ENCODE peak calls at places on chromosomes 7 and 10, in four cellular contexts. W, I, L and X are unnamed samples. For H3K4me1, the result is how much of the 10 kb centered on the place peaks cover.

GRCh38 chr10:10891437-10891836 is 126.2 kb upstream of the CELF2 start:
- DNase-seq in W (no peak), L (no peak), I (no peak), X (no peak)

GRCh38 chr10:104417629-104418292 is 64.1 kb downstream of the CFAP58 start:
- DNase-seq in L (no peak), W (no peak), I (no peak), X (no peak)

GRCh38 chr7:54839538-54840213 is 80.7 kb upstream of the SEC61G start:
- DNase-seq in W (peak), L (no peak), I (peak), X (peak)

GRCh38 chr7:95628831-95629439 is 32.6 kb upstream of the PDK4 start:
- DNase-seq in I (no peak), L (no peak), W (no peak), X (no peak)

GRCh38 chr7:28381466-28381865 is 30.9 kb upstream of the CREB5 start:
- DNase-seq in L (no peak), W (no peak), I (no peak), X (no peak)

GRCh38 chr10:59176241-59177030 is at the start of gene PHYHIPL:
- DNase-seq in W (no peak), I (no peak), L (no peak), X (no peak)

GRCh38 chr10:94310369-94310768 is 52.4 kb downstream of the NOC3L start:
- DNase-seq in L (no peak), I (no peak), W (no peak), X (no peak)

GRCh38 chr7:139426258-139427028 is 57.0 kb downstream of the KLRG2 start:
- DNase-seq in L (no peak), W (no peak), I (no peak), X (no peak)

GRCh38 chr10:97844672-97845071 is 5.0 kb upstream of the GOLGA7B start:
- DNase-seq in L (no peak), I (no peak), W (no peak), X (no peak)

GRCh38 chr7:6183006-6183405 is 89.4 kb downstream of the CYTH3 start:
- DNase-seq in I (peak), L (no peak), W (no peak), X (no peak)

GRCh38 chr10:99085358-99085757 is 150.3 kb downstream of the HPSE2 start:
- DNase-seq in I (no peak), W (no peak), L (no peak), X (no peak)

GRCh38 chr7:152131981-152132494 is 106.6 kb downstream of the GALNT11 start:
- DNase-seq in I (no peak), L (no peak), W (no peak), X (no peak)

GRCh38 chr7:151897201-151897711 is 20.3 kb upstream of the PRKAG2 start:
- DNase-seq in L (no peak), I (no peak), W (peak), X (peak)

GRCh38 chr10:58030208-58030607 is 237.5 kb downstream of the IPMK start:
- DNase-seq in L (no peak), W (no peak), I (no peak), X (no peak)

GRCh38 chr10:74929197-74929596 is 102.8 kb downstream of the KAT6B start:
- DNase-seq in L (no peak), W (no peak), I (no peak), X (no peak)

GRCh38 chr10:49600781-49601400 is 9.2 kb upstream of the SLC18A3 start:
- DNase-seq in I (peak), L (no peak), W (no peak), X (peak)

GRCh38 chr7:54394877-54395276 is 147.3 kb upstream of the VSTM2A start:
- DNase-seq in W (no peak), I (no peak), L (no peak), X (no peak)

GRCh38 chr7:44633254-44634186 is 27.1 kb downstream of the OGDH start:
- DNase-seq in W (peak), L (peak), I (peak), X (peak)

GRCh38 chr10:99234067-99234738 is 1.4 kb downstream of the HPSE2 start:
- DNase-seq in W (peak), L (peak), I (peak), X (peak)

GRCh38 chr7:50781371-50781770 is 1.3 kb downstream of the GRB10 start:
- DNase-seq in I (no peak), L (no peak), W (no peak), X (no peak)

GRCh38 chr10:30747633-30748032 is 118.1 kb upstream of the LYZL2 start:
- DNase-seq in W (no peak), L (no peak), I (no peak), X (no peak)

GRCh38 chr7:45082031-45082830 is 6.5 kb downstream of the NACAD start:
- DNase-seq in L (no peak), I (peak), W (no peak), X (no peak)

GRCh38 chr10:11414314-11415038 is 197.0 kb downstream of the USP6NL start:
- DNase-seq in I (no peak), W (no peak), L (no peak), X (no peak)

GRCh38 chr10:114631678-114632417 is 26.2 kb downstream of the ABLIM1 start:
- DNase-seq in L (no peak), W (peak), I (no peak), X (peak)

GRCh38 chr7:6250364-6250833 is 22.0 kb downstream of the CYTH3 start:
- DNase-seq in I (no peak), L (no peak), W (no peak), X (no peak)

GRCh38 chr7:116576350-116577319 is 51.8 kb downstream of the CAV1 start:
- DNase-seq in L (no peak), I (peak), W (no peak), X (no peak)

GRCh38 chr10:35555962-35556930 is 48.9 kb upstream of the GJD4 start:
- DNase-seq in I (no peak), W (no peak), L (no peak), X (no peak)

GRCh38 chr10:122307669-122308486 is 36.8 kb downstream of the BTBD16 start:
- DNase-seq in W (peak), I (peak), L (no peak), X (peak)

GRCh38 chr7:153910604-153911003 is 141.6 kb upstream of the DPP6 start:
- DNase-seq in W (no peak), I (no peak), L (no peak), X (no peak)

DNA sequence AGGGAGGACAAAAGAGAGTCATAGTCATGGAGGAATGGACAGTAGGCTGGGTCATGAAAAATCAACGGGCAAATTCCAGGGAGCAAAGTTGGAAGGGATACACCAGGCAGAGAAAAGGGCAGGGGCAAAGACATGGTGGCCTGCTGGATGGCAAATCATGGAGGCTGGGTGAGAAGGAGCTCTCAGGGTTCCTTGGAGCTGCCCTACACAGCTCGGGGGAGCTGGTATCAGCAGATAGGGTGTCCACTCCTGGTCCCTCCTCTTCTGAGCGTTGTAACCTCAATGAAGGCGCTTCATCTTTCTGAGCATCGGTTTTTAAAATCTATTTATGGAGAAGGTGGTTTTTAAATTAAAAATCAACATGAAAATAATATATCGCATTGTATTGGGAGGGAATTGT is 27.9 kb upstream of the EIF5AL1 start:
- DNase-seq in L (no peak), W (no peak), I (no peak), X (no peak)
- H3K4me1 ChIP-seq in L (under half), W (under half), I (under half), X (under half)

GRCh38 chr7:114919587-114919986 is 2.3 kb upstream of the MDFIC start:
- DNase-seq in W (no peak), L (no peak), I (no peak), X (no peak)

GRCh38 chr7:114923403-114923713 is 1.5 kb downstream of the MDFIC start:
- DNase-seq in W (no peak), L (no peak), I (no peak), X (no peak)

GRCh38 chr7:114922652-114923402 is 933 bp downstream of the MDFIC start:
- DNase-seq in I (peak), W (peak), L (peak), X (peak)

GRCh38 chr7:114922151-114922651 is 307 bp downstream of the MDFIC start:
- DNase-seq in L (peak), W (peak), I (peak), X (peak)

GRCh38 chr7:114921636-114922150 is at the start of gene MDFIC:
- DNase-seq in W (peak), I (peak), L (peak), X (peak)
- H3K4me1 ChIP-seq in W (under half), I (under half), L (under half), X (under half)

DNA sequence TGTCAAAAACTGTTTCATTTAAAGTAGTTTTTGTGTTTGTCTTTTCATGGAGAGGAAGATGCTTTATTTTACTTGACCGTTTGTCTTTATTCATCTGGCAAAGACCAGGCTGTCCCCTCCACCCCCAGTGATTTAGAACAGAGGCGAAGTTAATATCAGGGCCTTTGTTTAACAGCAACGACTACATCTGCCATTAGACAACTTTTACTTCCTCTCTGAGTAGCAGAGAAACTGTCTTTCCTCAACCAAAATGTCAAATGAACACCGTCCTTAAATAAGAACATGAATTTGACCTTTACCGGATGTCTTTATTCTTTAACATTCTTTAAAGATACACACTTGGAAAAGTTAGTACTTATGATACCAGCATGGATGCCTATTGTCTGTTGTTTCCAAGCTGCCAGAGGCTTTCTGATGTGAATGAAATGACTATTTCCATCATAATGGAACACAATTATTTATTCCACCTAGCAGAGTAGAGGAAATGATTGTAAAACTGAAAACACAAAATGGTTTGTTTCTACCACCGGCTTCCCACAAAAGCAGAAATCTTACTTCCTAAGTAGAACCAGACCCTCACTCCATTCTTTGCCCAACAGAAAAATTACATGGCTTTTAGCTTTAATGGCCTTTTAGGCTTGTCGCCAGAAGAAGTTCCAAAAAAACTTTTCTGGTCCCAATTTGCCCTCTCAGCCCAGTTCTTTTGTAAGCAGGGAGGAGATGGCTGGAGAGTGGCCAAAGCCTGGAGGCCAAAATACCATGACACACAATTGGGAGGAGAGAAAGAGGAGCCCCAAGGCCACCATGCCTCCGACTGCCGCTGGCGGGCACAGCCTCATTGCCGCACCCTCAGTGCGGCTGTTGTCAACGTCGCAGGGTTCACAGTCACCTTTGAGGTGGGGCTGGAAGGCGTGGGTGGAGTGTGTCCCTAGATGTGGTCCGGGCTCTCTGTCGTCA is 168.5 kb downstream of the TEX36 start:
- DNase-seq in L (no peak), I (no peak), W (no peak), X (no peak)
- H3K4me1 ChIP-seq in L (under half), I (under half), W (under half), X (under half)

GRCh38 chr10:110698782-110699201 is 54.7 kb downstream of the RBM20 start:
- DNase-seq in L (no peak), I (peak), W (no peak), X (no peak)

GRCh38 chr10:110694263-110694662 is 50.1 kb downstream of the RBM20 start:
- DNase-seq in W (no peak), L (no peak), I (no peak), X (no peak)

GRCh38 chr10:110691139-110691538 is 47.0 kb downstream of the RBM20 start:
- DNase-seq in L (no peak), I (no peak), W (no peak), X (no peak)

GRCh38 chr10:110698340-110698739 is 54.2 kb downstream of the RBM20 start:
- DNase-seq in L (no peak), W (no peak), I (peak), X (no peak)

GRCh38 chr10:110694820-110695219 is 50.7 kb downstream of the RBM20 start:
- DNase-seq in W (no peak), I (no peak), L (no peak), X (no peak)
- H3K4me1 ChIP-seq in W (under half), I (under half), L (under half), X (under half)

GRCh38 chr10:4771554-4772201 is 54.3 kb upstream of the AKR1E2 start:
- DNase-seq in I (no peak), W (no peak), L (no peak), X (no peak)
- H3K4me1 ChIP-seq in I (under half), W (under half), L (under half), X (under half)